ENCODE peak calls at places on chromosomes 7 and 10, in seven cellular contexts. Z, K, N, G, B, M and D are unnamed samples.

GRCh38 chr10:11097686-11098085 is 80.0 kb downstream of the CELF2 start:
- DNase-seq in Z (no peak), M (no peak), B (no peak), N (no peak), K (no peak), G (no peak), D (no peak)

GRCh38 chr10:208616-209015 is 73.4 kb downstream of the ZMYND11 start:
- DNase-seq in Z (no peak), G (no peak), B (no peak), M (no peak), K (no peak), N (no peak), D (no peak)

GRCh38 chr7:44415510-44415909 is 74.9 kb downstream of the NUDCD3 start:
- DNase-seq in K (no peak), B (no peak), G (no peak), Z (no peak), N (no peak), M (no peak), D (no peak)

GRCh38 chr7:131131746-131132431 is 195.8 kb upstream of the MKLN1 start:
- DNase-seq in Z (no peak), N (no peak), G (no peak), M (no peak), K (no peak), B (no peak), D (no peak)

GRCh38 chr7:74718336-74718735 is 55.5 kb upstream of the NCF1 start:
- DNase-seq in M (peak; percentile 12), N (no peak), B (no peak), G (no peak), Z (no peak), K (peak; percentile 0), D (no peak)

GRCh38 chr10:121926669-121927360 is 1.0 kb downstream of the ATE1 start:
- DNase-seq in M (peak; percentile 3), Z (no peak), G (no peak), N (no peak), K (no peak), B (no peak), D (no peak)

GRCh38 chr7:47371733-47372368 is 210.1 kb downstream of the TNS3 start:
- DNase-seq in N (peak; percentile 88), Z (peak; percentile 92), M (no peak), B (peak; percentile 88), G (no peak), K (peak; percentile 4), D (peak; percentile 92)

GRCh38 chr10:5779753-5780152 is 33.5 kb downstream of the GDI2 start:
- DNase-seq in G (no peak), M (no peak), K (no peak), Z (no peak), B (no peak), N (no peak), D (no peak)

GRCh38 chr10:50582766-50583762 is 40.7 kb downstream of the SGMS1 start:
- DNase-seq in B (no peak), G (no peak), M (no peak), Z (no peak), N (no peak), K (no peak), D (peak; percentile 79)

GRCh38 chr7:68078311-68078710 is 1081.7 kb downstream of the TYW1 start:
- DNase-seq in Z (no peak), N (no peak), M (no peak), G (no peak), K (no peak), B (no peak), D (no peak)

GRCh38 chr7:12923971-12924370 is 236.5 kb downstream of the ARL4A start:
- DNase-seq in Z (no peak), B (no peak), M (peak; percentile 68), G (peak; percentile 14), K (no peak), N (no peak), D (peak; percentile 51)

GRCh38 chr10:71873582-71874182 is 22.6 kb upstream of the PSAP start:
- DNase-seq in K (no peak), G (no peak), M (no peak), Z (no peak), B (no peak), N (no peak), D (no peak)

GRCh38 chr10:77849039-77849664 is 77.4 kb downstream of the DLG5 start:
- DNase-seq in K (no peak), B (no peak), G (no peak), M (no peak), N (no peak), Z (no peak), D (no peak)

GRCh38 chr7:111030358-111030735 is 60.6 kb upstream of the LRRN3 start:
- DNase-seq in N (no peak), G (no peak), K (peak; percentile 12), Z (no peak), M (peak; percentile 25), B (no peak), D (no peak)

GRCh38 chr10:4067552-4068254 is 282.7 kb upstream of the KLF6 start:
- DNase-seq in B (no peak), N (no peak), Z (no peak), M (peak; percentile 39), K (no peak), G (no peak), D (no peak)